ENCODE peak calls at places on chromosomes 12 and 14, in eight cellular contexts. L is transverse colon, I is uterus, Q is endothelial cell of umbilical vein, B is suprapubic skin, F is IMR-90, X is heart left ventricle, O is breast epithelium. S is an unnamed sample. For H3K4me1, the result is how much of the 10 kb centered on the place peaks cover.

GRCh38 chr12:3544296-3544965 is 53.4 kb downstream of the PRMT8 start:
- DNase-seq in F (no peak), L (no peak), X (no peak), I (no peak), B (no peak), O (no peak), Q (no peak), S (peak)

GRCh38 chr12:53182836-53183235 is 2.1 kb upstream of the CSAD start:
- DNase-seq in O (no peak), I (no peak), B (no peak), F (no peak), L (no peak), Q (peak), X (no peak), S (no peak)

GRCh38 chr12:42686514-42687172 is 97.1 kb upstream of the PRICKLE1 start:
- DNase-seq in X (no peak), B (no peak), Q (no peak), O (no peak), I (no peak), F (peak), L (no peak), S (no peak)

GRCh38 chr12:47867496-47867941 is 37.3 kb downstream of the VDR start:
- DNase-seq in I (no peak), F (peak), Q (peak), B (no peak), L (no peak), X (no peak), O (no peak), S (no peak)

GRCh38 chr14:77025744-77026165 is 2.8 kb downstream of the IRF2BPL start:
- DNase-seq in B (no peak), Q (peak), X (peak), F (no peak), O (no peak), I (no peak), L (no peak), S (no peak)

GRCh38 chr12:32757159-32757556 is 1.5 kb upstream of the YARS2 start:
- DNase-seq in L (no peak), X (no peak), O (no peak), Q (no peak), I (no peak), F (no peak), B (no peak), S (no peak)

GRCh38 chr14:31142455-31143087 is 65.0 kb downstream of the HECTD1 start:
- DNase-seq in B (no peak), Q (no peak), X (no peak), F (no peak), O (no peak), L (no peak), I (no peak), S (no peak)

GRCh38 chr14:81219821-81220487 is 805 bp downstream of the GTF2A1 start:
- DNase-seq in I (peak), O (no peak), F (peak), L (peak), Q (no peak), X (peak), B (peak), S (no peak)

GRCh38 chr14:100815478-100816285 is 10.2 kb upstream of the MEG3 start:
- DNase-seq in L (no peak), B (no peak), I (no peak), F (peak), O (no peak), Q (peak), X (no peak), S (no peak)

GRCh38 chr12:132953771-132954170 is 2.3 kb downstream of the ZNF605 start:
- DNase-seq in L (no peak), B (no peak), X (no peak), Q (no peak), F (no peak), I (no peak), O (no peak), S (no peak)

GRCh38 chr12:62919827-62920226 is 15.1 kb downstream of the PPM1H start:
- DNase-seq in Q (peak), F (peak), I (no peak), X (no peak), O (no peak), L (no peak), B (no peak), S (no peak)

GRCh38 chr14:76682367-76682766 is 78.9 kb upstream of the VASH1 start:
- DNase-seq in L (no peak), B (no peak), X (no peak), I (no peak), Q (no peak), O (no peak), F (no peak), S (no peak)

GRCh38 chr12:53052419-53053222 is 2.8 kb downstream of the TNS2 start:
- DNase-seq in B (peak), I (peak), X (peak), F (peak), O (peak), Q (peak), L (peak), S (no peak)

GRCh38 chr14:67710209-67710608 is 8.5 kb downstream of the RDH12 start:
- DNase-seq in F (no peak), X (no peak), L (no peak), B (no peak), O (no peak), Q (no peak), I (no peak), S (no peak)

GRCh38 chr12:25957898-25958253 is 606 bp upstream of the RASSF8 start:
- DNase-seq in Q (peak), B (no peak), L (no peak), F (peak), X (no peak), O (no peak), I (peak), S (no peak)

GRCh38 chr14:36365766-36366165 is 45.3 kb upstream of the MBIP start:
- DNase-seq in O (no peak), Q (no peak), X (no peak), I (no peak), F (no peak), B (no peak), L (no peak), S (no peak)

GRCh38 chr14:68363401-68363800 is 429.5 kb downstream of the ZFP36L1 start:
- DNase-seq in I (no peak), O (no peak), Q (no peak), B (no peak), L (no peak), F (no peak), X (no peak), S (no peak)

GRCh38 chr12:6824085-6824800 is 2.6 kb downstream of the GPR162 start:
- DNase-seq in L (no peak), O (no peak), Q (no peak), F (no peak), X (no peak), I (no peak), B (no peak), S (no peak)

GRCh38 chr14:73237786-73238261 is 518 bp downstream of the PAPLN start:
- DNase-seq in Q (no peak), B (no peak), O (no peak), I (no peak), X (no peak), L (no peak), F (no peak), S (no peak)
- H3K4me1 ChIP-seq in Q (under half), B (half or more), O (under half), I (under half), X (half or more), L (under half), F (under half), S (half or more)

DNA sequence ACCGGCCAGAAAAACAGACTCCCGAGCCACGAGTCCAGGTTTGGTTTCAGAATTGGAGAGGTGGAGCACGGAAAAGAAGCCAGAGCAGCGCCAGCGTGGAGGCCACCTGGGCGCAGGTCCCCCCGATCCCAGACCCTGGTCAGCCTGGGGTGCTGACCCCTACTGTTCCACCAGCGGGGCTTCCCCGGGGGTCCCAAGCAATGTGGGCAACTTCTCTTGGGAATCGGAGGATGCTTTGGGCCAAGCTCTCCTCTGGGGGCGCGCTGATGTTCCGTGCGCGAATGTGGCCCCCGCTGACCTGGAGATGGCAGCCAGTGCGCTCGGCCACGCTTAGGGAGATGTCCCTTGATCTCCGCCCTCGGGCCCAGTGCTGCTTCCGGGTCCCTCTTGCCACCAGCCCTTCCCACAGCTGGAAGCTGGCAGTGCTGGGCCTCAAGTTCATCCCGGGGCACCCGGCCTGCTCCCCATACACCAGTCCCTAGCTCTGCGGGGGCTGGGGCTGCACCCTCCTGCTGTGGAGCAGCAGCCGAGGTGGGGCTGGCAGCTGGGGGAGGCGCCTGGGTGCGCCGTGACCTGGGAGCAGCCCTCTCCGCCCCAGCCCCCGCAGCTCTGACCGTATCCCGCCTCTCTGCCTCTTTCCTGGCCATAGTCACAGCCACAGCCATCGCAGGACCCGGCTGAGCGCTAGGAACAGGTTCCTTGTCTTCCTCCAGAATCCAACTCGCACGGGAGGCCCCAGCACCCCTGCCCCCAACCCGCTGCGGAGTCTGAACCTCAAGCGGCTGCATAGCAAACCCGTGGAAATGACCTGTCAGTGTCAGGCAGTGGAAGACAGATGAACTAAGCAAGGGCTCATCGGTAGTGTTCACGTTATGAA is 91.2 kb downstream of the RCOR1 start:
- DNase-seq in Q (no peak), B (no peak), F (no peak), O (no peak), I (no peak), L (peak), X (no peak), S (no peak)
- H3K27ac ChIP-seq in Q (no peak), B (no peak), F (no peak), O (no peak), I (no peak), L (peak), X (no peak), S (no peak)

GRCh38 chr14:61284001-61284400 is 2.9 kb upstream of the TMEM30B start:
- DNase-seq in F (no peak), O (no peak), I (no peak), B (no peak), L (no peak), Q (no peak), X (no peak), S (peak)
- TF ChIP-seq POLR2A in F (no peak), O (no peak), I (no peak), B (no peak), L (no peak), Q (no peak), X (no peak), S (no peak)

DNA sequence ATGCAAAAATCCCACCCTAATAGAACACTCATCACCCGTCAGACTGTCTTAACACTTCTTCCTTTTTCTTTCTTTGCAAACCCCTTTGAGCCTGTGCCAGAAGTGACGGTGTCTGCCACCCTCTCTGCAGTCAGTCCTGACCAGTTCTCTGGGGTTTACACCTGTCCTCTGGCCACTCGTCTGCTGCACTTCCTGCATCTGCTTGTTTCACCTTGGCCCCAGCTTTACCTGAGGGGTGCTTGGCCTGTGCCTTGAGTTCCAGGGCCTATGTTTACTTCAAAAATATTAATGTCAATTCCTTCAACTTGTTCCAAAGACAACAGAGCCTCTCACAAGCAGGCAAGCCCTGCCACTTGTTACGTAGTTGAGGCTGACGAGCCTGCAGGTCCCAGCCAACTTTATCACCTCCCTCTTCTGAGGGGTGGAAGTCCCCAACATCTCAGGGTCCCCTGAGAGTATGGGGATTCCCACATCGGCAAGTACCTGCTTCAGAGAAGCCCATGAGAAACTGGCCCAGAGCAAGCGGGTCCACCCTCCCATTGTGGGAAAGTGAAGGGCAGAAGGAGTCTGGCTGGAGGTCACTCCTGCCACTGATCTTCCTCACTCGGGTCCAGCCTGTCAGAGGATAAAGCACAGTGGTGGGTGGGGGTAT is 205.4 kb downstream of the DAD1 start:
- DNase-seq in I (no peak), Q (no peak), B (no peak), O (no peak), F (no peak), L (peak), X (no peak), S (no peak)
- H3K4me1 ChIP-seq in I (under half), Q (under half), B (under half), O (under half), F (under half), L (under half), X (under half), S (under half)

DNA sequence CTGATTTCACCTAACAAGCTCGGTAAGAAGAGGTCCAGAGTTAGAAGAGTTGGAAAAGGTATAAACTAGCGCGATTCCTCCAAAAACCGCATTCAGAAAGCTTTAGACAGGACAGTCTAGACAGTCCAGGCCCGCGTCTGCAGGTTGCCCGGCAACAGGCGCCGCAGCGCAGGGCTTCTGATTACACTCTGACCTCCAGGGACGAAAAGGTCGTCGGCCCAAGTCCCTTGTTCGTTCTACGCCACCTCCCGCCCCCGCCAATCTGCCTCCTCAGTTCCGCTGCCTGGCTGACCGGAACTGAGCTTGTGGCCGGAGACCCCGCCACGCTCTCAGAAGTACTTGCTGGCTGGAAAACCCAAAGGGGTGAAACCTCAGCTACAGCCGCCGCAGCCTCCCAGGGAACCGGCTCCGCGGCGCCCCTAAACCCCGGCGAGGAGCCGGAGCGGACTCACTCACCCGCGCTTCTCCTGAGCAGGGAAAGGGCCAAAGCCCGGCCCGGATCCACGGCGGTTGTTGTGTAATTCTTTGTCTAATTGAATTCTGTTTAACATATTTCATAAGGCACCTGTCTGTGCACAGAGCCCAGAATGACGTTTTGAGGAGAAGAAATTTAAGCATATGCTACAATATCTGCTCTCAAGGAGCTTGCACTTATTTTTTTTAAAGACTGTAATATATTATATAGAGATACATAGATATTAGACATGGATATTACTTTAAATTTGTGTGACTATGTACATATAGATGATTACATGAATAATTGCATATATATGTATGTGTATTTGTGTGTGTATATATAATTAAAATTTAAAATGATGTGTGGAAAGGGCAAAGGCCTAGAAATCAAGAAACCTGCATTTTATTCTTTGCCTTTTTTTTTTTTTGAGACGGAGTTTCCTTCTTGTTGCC is at the start of gene CAPS2:
- DNase-seq in F (peak), X (peak), B (peak), L (peak), Q (peak), O (peak), I (peak), S (no peak)
- H3K27ac ChIP-seq in F (peak), X (peak), B (no peak), L (peak), Q (no peak), O (peak), I (peak), S (no peak)

GRCh38 chr14:23009939-23010718 is at the start of gene C14orf93:
- DNase-seq in I (peak), X (peak), O (peak), Q (peak), B (peak), F (peak), L (peak), S (no peak)
- TF ChIP-seq POLR2A in I (peak), X (peak), O (no peak), Q (peak), B (no peak), F (no peak), L (peak), S (peak)

S was measured in vagina.